ENCODE peak calls at places on chromosome 22, in five cellular contexts. One of them, this sample, is unnamed.

GRCh38 chr22:18975434-18976196 is 39.5 kb upstream of the PRODH start:
- DNase-seq in A549: no peak
- DNase-seq in CD8-positive, alpha-beta memory T cell: no peak
- DNase-seq in endodermal cell: no peak
- DNase-seq in aorta: no peak
- DNase-seq in this sample: no peak

GRCh38 chr22:46044718-46045458 is 67.9 kb upstream of the WNT7B start:
- DNase-seq in A549: no peak
- DNase-seq in endodermal cell: peak
- DNase-seq in aorta: peak
- DNase-seq in CD8-positive, alpha-beta memory T cell: peak
- DNase-seq in this sample: no peak

GRCh38 chr22:19639610-19640135 is 74.6 kb upstream of the SEPTIN5 start:
- DNase-seq in aorta: no peak
- DNase-seq in A549: no peak
- DNase-seq in CD8-positive, alpha-beta memory T cell: no peak
- DNase-seq in endodermal cell: no peak
- DNase-seq in this sample: no peak

GRCh38 chr22:35128637-35129036 is 62.7 kb downstream of the ISX start:
- DNase-seq in A549: no peak
- DNase-seq in CD8-positive, alpha-beta memory T cell: no peak
- DNase-seq in endodermal cell: no peak
- DNase-seq in aorta: no peak
- DNase-seq in this sample: no peak

GRCh38 chr22:50720861-50721844 is 16.9 kb upstream of the ACR start:
- DNase-seq in A549: no peak
- DNase-seq in aorta: no peak
- DNase-seq in endodermal cell: peak
- DNase-seq in CD8-positive, alpha-beta memory T cell: no peak
- DNase-seq in this sample: no peak

GRCh38 chr22:45516923-45517675 is 14.4 kb downstream of the FBLN1 start:
- DNase-seq in CD8-positive, alpha-beta memory T cell: no peak
- DNase-seq in endodermal cell: peak
- DNase-seq in A549: no peak
- DNase-seq in aorta: no peak
- DNase-seq in this sample: peak

GRCh38 chr22:46405925-46406324 is 70.4 kb downstream of the TRMU start:
- DNase-seq in endodermal cell: no peak
- DNase-seq in aorta: no peak
- DNase-seq in A549: no peak
- DNase-seq in CD8-positive, alpha-beta memory T cell: no peak
- DNase-seq in this sample: no peak

GRCh38 chr22:23670378-23671295 is 20.2 kb upstream of the RGL4 start:
- DNase-seq in endodermal cell: no peak
- DNase-seq in aorta: peak
- DNase-seq in CD8-positive, alpha-beta memory T cell: no peak
- DNase-seq in A549: no peak
- DNase-seq in this sample: no peak

GRCh38 chr22:20395181-20395896 is 1.4 kb downstream of the ZNF74 start:
- DNase-seq in aorta: no peak
- DNase-seq in endodermal cell: no peak
- DNase-seq in CD8-positive, alpha-beta memory T cell: no peak
- DNase-seq in A549: no peak
- DNase-seq in this sample: no peak

GRCh38 chr22:20205964-20206708 is 55.3 kb upstream of the CCDC188 start:
- DNase-seq in endodermal cell: peak
- DNase-seq in A549: peak
- DNase-seq in aorta: peak
- DNase-seq in CD8-positive, alpha-beta memory T cell: peak
- DNase-seq in this sample: peak

GRCh38 chr22:23064381-23065068 is 5.8 kb upstream of the GNAZ start:
- DNase-seq in A549: no peak
- DNase-seq in endodermal cell: peak
- DNase-seq in CD8-positive, alpha-beta memory T cell: no peak
- DNase-seq in aorta: peak
- DNase-seq in this sample: no peak

GRCh38 chr22:44664149-44664548 is 37.9 kb upstream of the PRR5 start:
- DNase-seq in A549: no peak
- DNase-seq in endodermal cell: no peak
- DNase-seq in aorta: peak
- DNase-seq in CD8-positive, alpha-beta memory T cell: peak
- DNase-seq in this sample: no peak

GRCh38 chr22:36417281-36417686 is 29.5 kb upstream of the MYH9 start:
- DNase-seq in endodermal cell: peak
- DNase-seq in CD8-positive, alpha-beta memory T cell: no peak
- DNase-seq in A549: no peak
- DNase-seq in aorta: no peak
- DNase-seq in this sample: peak
- H3K27ac ChIP-seq in endodermal cell: no peak
- H3K27ac ChIP-seq in CD8-positive, alpha-beta memory T cell: no peak
- H3K27ac ChIP-seq in A549: no peak
- H3K27ac ChIP-seq in aorta: no peak
- H3K27ac ChIP-seq in this sample: peak

GRCh38 chr22:39317756-39318506 is 1.5 kb downstream of the RPL3 start:
- DNase-seq in endodermal cell: no peak
- DNase-seq in aorta: no peak
- DNase-seq in CD8-positive, alpha-beta memory T cell: no peak
- DNase-seq in A549: no peak
- DNase-seq in this sample: no peak

GRCh38 chr22:39318507-39319283 is 728 bp downstream of the RPL3 start:
- DNase-seq in aorta: peak
- DNase-seq in CD8-positive, alpha-beta memory T cell: peak
- DNase-seq in A549: no peak
- DNase-seq in endodermal cell: no peak
- DNase-seq in this sample: no peak

GRCh38 chr22:39315389-39315788 is 4.0 kb downstream of the RPL3 start:
- DNase-seq in A549: no peak
- DNase-seq in CD8-positive, alpha-beta memory T cell: peak
- DNase-seq in endodermal cell: no peak
- DNase-seq in aorta: no peak
- DNase-seq in this sample: no peak

GRCh38 chr22:39316440-39317083 is 2.9 kb downstream of the RPL3 start:
- DNase-seq in A549: no peak
- DNase-seq in CD8-positive, alpha-beta memory T cell: peak
- DNase-seq in endodermal cell: peak
- DNase-seq in aorta: peak
- DNase-seq in this sample: peak

DNA sequence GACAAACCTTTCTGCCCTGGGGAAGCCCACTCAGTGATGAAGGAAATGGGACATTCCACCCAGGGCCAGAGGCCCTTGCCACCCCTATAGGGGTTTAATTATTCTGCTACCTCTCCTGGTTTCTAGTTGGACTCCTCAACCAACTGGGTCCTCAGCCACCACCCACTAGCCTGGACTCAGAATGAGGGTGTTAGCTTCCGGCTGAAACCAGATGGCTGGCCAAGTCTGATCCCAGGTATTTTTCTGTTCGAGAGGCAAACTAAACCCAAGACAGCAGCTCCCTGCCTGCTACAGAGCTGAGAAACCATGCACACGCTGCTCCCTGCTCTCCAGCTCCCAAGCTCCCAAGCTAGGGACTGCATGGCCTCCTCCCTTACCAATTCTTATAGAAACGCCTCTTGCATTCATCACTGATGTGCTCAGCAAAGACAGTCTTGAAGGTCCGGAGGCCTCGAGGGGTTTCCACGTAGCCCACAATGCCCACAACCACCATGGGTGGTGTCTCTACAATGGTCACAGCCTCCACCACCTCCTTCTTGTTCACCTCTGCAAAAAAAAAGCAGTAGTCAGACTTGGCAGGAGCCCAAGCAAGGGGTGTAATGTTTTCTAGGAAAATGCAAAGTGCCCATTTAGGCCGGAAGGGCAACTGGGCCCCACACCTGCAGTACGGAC is 2.2 kb downstream of the RPL3 start:
- DNase-seq in endodermal cell: peak
- DNase-seq in aorta: no peak
- DNase-seq in CD8-positive, alpha-beta memory T cell: peak
- DNase-seq in A549: no peak
- DNase-seq in this sample: peak
- H3K27ac ChIP-seq in endodermal cell: peak
- H3K27ac ChIP-seq in aorta: no peak
- H3K27ac ChIP-seq in CD8-positive, alpha-beta memory T cell: peak
- H3K27ac ChIP-seq in A549: peak
- H3K27ac ChIP-seq in this sample: peak

DNA sequence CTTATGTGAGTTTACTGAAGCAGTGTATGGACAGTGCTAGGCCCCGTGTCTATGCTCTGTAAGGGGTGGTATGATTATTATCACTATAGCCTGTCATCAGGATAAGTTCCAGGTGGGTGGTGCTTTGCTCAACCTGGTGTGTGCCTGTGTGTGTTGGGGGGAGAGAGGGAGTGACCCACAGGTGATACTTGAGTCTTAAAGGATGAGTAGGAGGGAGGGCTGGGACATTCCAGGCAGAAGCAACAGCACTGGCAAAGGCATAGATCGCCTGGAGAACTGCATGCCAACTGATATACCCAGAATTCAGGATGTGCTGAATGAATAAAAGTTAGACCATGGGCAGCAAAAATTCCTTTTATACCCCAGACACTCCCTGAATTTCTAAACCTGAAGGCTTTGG is 4.5 kb downstream of the KIAA1671 start:
- DNase-seq in aorta: no peak
- DNase-seq in endodermal cell: peak
- DNase-seq in A549: no peak
- DNase-seq in CD8-positive, alpha-beta memory T cell: no peak
- DNase-seq in this sample: no peak
- H3K27ac ChIP-seq in aorta: no peak
- H3K27ac ChIP-seq in endodermal cell: no peak
- H3K27ac ChIP-seq in A549: no peak
- H3K27ac ChIP-seq in CD8-positive, alpha-beta memory T cell: no peak
- H3K27ac ChIP-seq in this sample: peak

GRCh38 chr22:30298005-30298701 is 8.8 kb upstream of the CASTOR1 start:
- DNase-seq in aorta: no peak
- DNase-seq in endodermal cell: no peak
- DNase-seq in A549: no peak
- DNase-seq in CD8-positive, alpha-beta memory T cell: no peak
- DNase-seq in this sample: peak
- H3K27ac ChIP-seq in aorta: no peak
- H3K27ac ChIP-seq in endodermal cell: no peak
- H3K27ac ChIP-seq in A549: no peak
- H3K27ac ChIP-seq in CD8-positive, alpha-beta memory T cell: no peak
- H3K27ac ChIP-seq in this sample: peak

DNA sequence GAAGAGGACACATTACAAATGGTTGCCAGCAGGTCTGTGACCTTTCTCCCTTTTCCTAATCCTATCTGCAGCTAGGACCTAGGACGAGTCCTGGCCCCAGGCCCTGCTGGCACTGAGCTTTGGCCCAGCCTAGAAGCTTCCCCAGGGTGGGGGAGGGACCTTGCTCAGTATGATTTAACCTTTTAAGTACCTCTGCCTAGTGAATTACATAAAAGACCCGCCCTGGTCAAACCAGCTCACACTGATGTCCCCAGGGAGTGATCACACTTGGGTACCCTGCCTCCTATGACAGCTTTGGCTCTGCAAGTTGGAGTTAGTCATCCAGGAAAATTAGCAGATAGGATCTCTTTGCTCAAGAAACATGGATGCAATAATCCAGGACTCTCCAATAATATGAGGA is 21.9 kb downstream of the ASCC2 start:
- DNase-seq in A549: no peak
- DNase-seq in endodermal cell: no peak
- DNase-seq in CD8-positive, alpha-beta memory T cell: no peak
- DNase-seq in aorta: no peak
- DNase-seq in this sample: no peak
- H3K27ac ChIP-seq in A549: no peak
- H3K27ac ChIP-seq in endodermal cell: no peak
- H3K27ac ChIP-seq in CD8-positive, alpha-beta memory T cell: no peak
- H3K27ac ChIP-seq in aorta: no peak
- H3K27ac ChIP-seq in this sample: no peak

GRCh38 chr22:48185071-48185470 is 1422.6 kb downstream of the TBC1D22A start:
- DNase-seq in endodermal cell: no peak
- DNase-seq in CD8-positive, alpha-beta memory T cell: no peak
- DNase-seq in aorta: no peak
- DNase-seq in A549: no peak
- DNase-seq in this sample: no peak

GRCh38 chr22:48182896-48183805 is 1420.7 kb downstream of the TBC1D22A start:
- DNase-seq in A549: no peak
- DNase-seq in aorta: no peak
- DNase-seq in CD8-positive, alpha-beta memory T cell: no peak
- DNase-seq in endodermal cell: no peak
- DNase-seq in this sample: no peak

GRCh38 chr22:48186121-48186790 is 1423.8 kb downstream of the TBC1D22A start:
- DNase-seq in A549: no peak
- DNase-seq in CD8-positive, alpha-beta memory T cell: no peak
- DNase-seq in endodermal cell: no peak
- DNase-seq in aorta: no peak
- DNase-seq in this sample: no peak

GRCh38 chr22:48187272-48187855 is 1424.9 kb downstream of the TBC1D22A start:
- DNase-seq in aorta: no peak
- DNase-seq in CD8-positive, alpha-beta memory T cell: no peak
- DNase-seq in endodermal cell: no peak
- DNase-seq in A549: no peak
- DNase-seq in this sample: no peak

GRCh38 chr22:48185656-48186055 is 1423.2 kb downstream of the TBC1D22A start:
- DNase-seq in CD8-positive, alpha-beta memory T cell: peak
- DNase-seq in endodermal cell: no peak
- DNase-seq in A549: no peak
- DNase-seq in aorta: no peak
- DNase-seq in this sample: no peak
- H3K27ac ChIP-seq in CD8-positive, alpha-beta memory T cell: no peak
- H3K27ac ChIP-seq in endodermal cell: no peak
- H3K27ac ChIP-seq in A549: no peak
- H3K27ac ChIP-seq in aorta: no peak
- H3K27ac ChIP-seq in this sample: no peak

GRCh38 chr22:31486951-31487350 is 2.7 kb downstream of the EIF4ENIF1 start:
- DNase-seq in endodermal cell: no peak
- DNase-seq in A549: no peak
- DNase-seq in CD8-positive, alpha-beta memory T cell: no peak
- DNase-seq in aorta: no peak
- DNase-seq in this sample: no peak

GRCh38 chr22:31490496-31490925 is 869 bp upstream of the EIF4ENIF1 start:
- DNase-seq in aorta: peak
- DNase-seq in A549: peak
- DNase-seq in endodermal cell: peak
- DNase-seq in CD8-positive, alpha-beta memory T cell: peak
- DNase-seq in this sample: peak

GRCh38 chr22:31489632-31490495 is at the start of gene EIF4ENIF1:
- DNase-seq in endodermal cell: peak
- DNase-seq in aorta: peak
- DNase-seq in A549: peak
- DNase-seq in CD8-positive, alpha-beta memory T cell: peak
- DNase-seq in this sample: peak

GRCh38 chr22:31488988-31489617 is 539 bp downstream of the EIF4ENIF1 start:
- DNase-seq in CD8-positive, alpha-beta memory T cell: peak
- DNase-seq in A549: no peak
- DNase-seq in endodermal cell: peak
- DNase-seq in aorta: peak
- DNase-seq in this sample: no peak

GRCh38 chr22:31488346-31488883 is 1.2 kb downstream of the EIF4ENIF1 start:
- DNase-seq in A549: no peak
- DNase-seq in endodermal cell: no peak
- DNase-seq in aorta: no peak
- DNase-seq in CD8-positive, alpha-beta memory T cell: no peak
- DNase-seq in this sample: no peak
- H3K27ac ChIP-seq in A549: peak
- H3K27ac ChIP-seq in endodermal cell: no peak
- H3K27ac ChIP-seq in aorta: no peak
- H3K27ac ChIP-seq in CD8-positive, alpha-beta memory T cell: peak
- H3K27ac ChIP-seq in this sample: no peak

GRCh38 chr22:43487311-43488030 is 75.7 kb downstream of the MPPED1 start:
- DNase-seq in CD8-positive, alpha-beta memory T cell: no peak
- DNase-seq in endodermal cell: no peak
- DNase-seq in A549: no peak
- DNase-seq in aorta: no peak
- DNase-seq in this sample: no peak
- H3K27ac ChIP-seq in CD8-positive, alpha-beta memory T cell: no peak
- H3K27ac ChIP-seq in endodermal cell: no peak
- H3K27ac ChIP-seq in A549: no peak
- H3K27ac ChIP-seq in aorta: no peak
- H3K27ac ChIP-seq in this sample: no peak